ENCODE peak calls at places on chromosome 3, in nine cellular contexts. R, J, Q, C, U, E, L, X and G are unnamed samples.

GRCh38 chr3:127691494-127691893 is 18.7 kb downstream of the ABTB1 start:
- DNase-seq in R (no peak), J (no peak), Q (no peak), C (no peak), U (no peak), E (no peak), L (no peak), X (peak; percentile 24), G (no peak)

GRCh38 chr3:178950676-178951075 is 120.9 kb downstream of the ZMAT3 start:
- DNase-seq in R (no peak), J (no peak), Q (no peak), C (no peak), U (no peak), E (no peak), L (no peak), X (no peak), G (no peak)

GRCh38 chr3:35505181-35505580 is 134.1 kb upstream of the ARPP21 start:
- DNase-seq in R (no peak), J (no peak), Q (no peak), C (peak; percentile 11), U (no peak), E (no peak), L (no peak), X (no peak), G (no peak)

GRCh38 chr3:184314700-184315505 is 497 bp downstream of the EIF4G1 start:
- DNase-seq in R (peak; percentile 63), J (peak; percentile 75), Q (no peak), C (peak; percentile 55), U (peak; percentile 73), E (peak; percentile 69), L (peak; percentile 52), X (peak; percentile 92), G (no peak)

GRCh38 chr3:142691527-142691926 is 32.3 kb upstream of the TRPC1 start:
- DNase-seq in R (no peak), J (no peak), Q (no peak), C (no peak), U (no peak), E (no peak), L (no peak), X (no peak), G (no peak)

GRCh38 chr3:126146525-126147146 is 33.8 kb downstream of the ALDH1L1 start:
- DNase-seq in R (no peak), J (no peak), Q (no peak), C (no peak), U (no peak), E (no peak), L (no peak), X (peak; percentile 32), G (no peak)

GRCh38 chr3:42134867-42135464 is 43.8 kb downstream of the TRAK1 start:
- DNase-seq in R (no peak), J (no peak), Q (no peak), C (no peak), U (no peak), E (no peak), L (no peak), X (no peak), G (no peak)

GRCh38 chr3:41697702-41698101 is 264.2 kb downstream of the ULK4 start:
- DNase-seq in R (no peak), J (no peak), Q (no peak), C (no peak), U (no peak), E (no peak), L (no peak), X (no peak), G (no peak)

GRCh38 chr3:66348696-66349095 is 127.9 kb downstream of the SLC25A26 start:
- DNase-seq in R (no peak), J (no peak), Q (no peak), C (no peak), U (no peak), E (no peak), L (no peak), X (no peak), G (no peak)

GRCh38 chr3:112744825-112745566 is 101.7 kb downstream of the CD200R1L start:
- DNase-seq in R (no peak), J (no peak), Q (no peak), C (no peak), U (no peak), E (no peak), L (no peak), X (no peak), G (no peak)

GRCh38 chr3:138943724-138944131 is 3.2 kb downstream of the FOXL2 start:
- DNase-seq in R (no peak), J (no peak), Q (no peak), C (no peak), U (no peak), E (no peak), L (no peak), X (no peak), G (no peak)

GRCh38 chr3:56800373-56801150 is 1.2 kb downstream of the ARHGEF3 start:
- DNase-seq in R (peak; percentile 67), J (peak; percentile 49), Q (no peak), C (no peak), U (no peak), E (no peak), L (peak; percentile 80), X (no peak), G (peak; percentile 68)